ENCODE peak calls at places on chromosomes 2 and 18, in five cellular contexts. Q is A549, S is breast epithelium, E is cardiac muscle cell, J is heart left ventricle. D is an unnamed sample.

GRCh38 chr2:68379184-68379708 is 14.2 kb downstream of the PLEK start:
- DNase-seq in Q (no peak), S (no peak), E (no peak), J (no peak), D (no peak)

GRCh38 chr18:27171993-27172392 is 13.1 kb downstream of the CHST9 start:
- DNase-seq in Q (no peak), S (no peak), E (no peak), J (no peak), D (no peak)

GRCh38 chr2:50514881-50515280 is 517.1 kb downstream of the NRXN1 start:
- DNase-seq in Q (no peak), S (no peak), E (no peak), J (no peak), D (no peak)

GRCh38 chr18:35029103-35029502 is 12.1 kb upstream of the MAPRE2 start:
- DNase-seq in Q (no peak), S (no peak), E (peak; percentile 58), J (peak; percentile 57), D (no peak)

GRCh38 chr2:191892391-191892790 is 45.5 kb upstream of the CAVIN2 start:
- DNase-seq in Q (no peak), S (no peak), E (peak; percentile 91), J (no peak), D (no peak)

GRCh38 chr18:44051088-44051487 is 629.6 kb upstream of the SETBP1 start:
- DNase-seq in Q (no peak), S (no peak), E (no peak), J (no peak), D (no peak)

GRCh38 chr2:52676056-52676455 is 1091.5 kb upstream of the CHAC2 start:
- DNase-seq in Q (no peak), S (no peak), E (no peak), J (no peak), D (peak; percentile 18)

GRCh38 chr2:50648031-50648430 is 383.9 kb downstream of the NRXN1 start:
- DNase-seq in Q (no peak), S (no peak), E (no peak), J (no peak), D (no peak)

GRCh38 chr2:36857713-36858112 is 108.6 kb downstream of the STRN start:
- DNase-seq in Q (no peak), S (no peak), E (no peak), J (no peak), D (no peak)

GRCh38 chr2:101809656-101810055 is 112.1 kb downstream of the MAP4K4 start:
- DNase-seq in Q (no peak), S (no peak), E (no peak), J (no peak), D (no peak)

GRCh38 chr2:18299423-18300212 is 260.8 kb downstream of the RDH14 start:
- DNase-seq in Q (peak; percentile 92), S (no peak), E (peak; percentile 94), J (peak; percentile 24), D (peak; percentile 100)

GRCh38 chr18:55781481-55781957 is 193.5 kb upstream of the TCF4 start:
- DNase-seq in Q (peak; percentile 52), S (no peak), E (peak; percentile 86), J (peak; percentile 39), D (peak; percentile 70)

GRCh38 chr18:79459946-79460345 is 64.2 kb downstream of the NFATC1 start:
- DNase-seq in Q (no peak), S (no peak), E (peak; percentile 9), J (no peak), D (no peak)

GRCh38 chr2:121837596-121837995 is 82.1 kb downstream of the TSN start:
- DNase-seq in Q (no peak), S (no peak), E (no peak), J (peak; percentile 44), D (no peak)

GRCh38 chr2:152759290-152760072 is 41.1 kb downstream of the ARL6IP6 start:
- DNase-seq in Q (no peak), S (no peak), E (no peak), J (no peak), D (no peak)

GRCh38 chr2:239537633-239538356 is 137.0 kb upstream of the HDAC4 start:
- DNase-seq in Q (no peak), S (no peak), E (no peak), J (no peak), D (no peak)

GRCh38 chr18:63169853-63170252 is 149.7 kb downstream of the BCL2 start:
- DNase-seq in Q (no peak), S (no peak), E (no peak), J (no peak), D (no peak)

GRCh38 chr2:170073288-170073687 is 104.7 kb upstream of the MYO3B start:
- DNase-seq in Q (no peak), S (no peak), E (peak; percentile 95), J (peak; percentile 43), D (no peak)

GRCh38 chr18:13323186-13323585 is 104.6 kb downstream of the LDLRAD4 start:
- DNase-seq in Q (no peak), S (no peak), E (no peak), J (no peak), D (no peak)
- H3K4me1 ChIP-seq in Q (no peaks in the 10 kb centered on the region), S (no peaks in the 10 kb centered on the region), E (no peaks in the 10 kb centered on the region), J (no peaks in the 10 kb centered on the region), D (no peaks in the 10 kb centered on the region)

GRCh38 chr2:222239091-222239490 is 59.7 kb downstream of the PAX3 start:
- DNase-seq in Q (no peak), S (no peak), E (no peak), J (no peak), D (no peak)

GRCh38 chr2:222241054-222241453 is 57.7 kb downstream of the PAX3 start:
- DNase-seq in Q (no peak), S (no peak), E (no peak), J (no peak), D (no peak)

GRCh38 chr2:222239945-222240675 is 58.7 kb downstream of the PAX3 start:
- DNase-seq in Q (no peak), S (no peak), E (no peak), J (peak; percentile 30), D (no peak)

GRCh38 chr2:222240676-222241049 is 58.1 kb downstream of the PAX3 start:
- DNase-seq in Q (no peak), S (no peak), E (no peak), J (no peak), D (no peak)

GRCh38 chr2:222238072-222238471 is 60.7 kb downstream of the PAX3 start:
- DNase-seq in Q (no peak), S (no peak), E (no peak), J (no peak), D (no peak)
- H3K4me3 ChIP-seq in Q (no peak overlapping the region), S (no peak overlapping the region), E (no peak overlapping the region), J (no peak overlapping the region), D (no peak overlapping the region)

DNA sequence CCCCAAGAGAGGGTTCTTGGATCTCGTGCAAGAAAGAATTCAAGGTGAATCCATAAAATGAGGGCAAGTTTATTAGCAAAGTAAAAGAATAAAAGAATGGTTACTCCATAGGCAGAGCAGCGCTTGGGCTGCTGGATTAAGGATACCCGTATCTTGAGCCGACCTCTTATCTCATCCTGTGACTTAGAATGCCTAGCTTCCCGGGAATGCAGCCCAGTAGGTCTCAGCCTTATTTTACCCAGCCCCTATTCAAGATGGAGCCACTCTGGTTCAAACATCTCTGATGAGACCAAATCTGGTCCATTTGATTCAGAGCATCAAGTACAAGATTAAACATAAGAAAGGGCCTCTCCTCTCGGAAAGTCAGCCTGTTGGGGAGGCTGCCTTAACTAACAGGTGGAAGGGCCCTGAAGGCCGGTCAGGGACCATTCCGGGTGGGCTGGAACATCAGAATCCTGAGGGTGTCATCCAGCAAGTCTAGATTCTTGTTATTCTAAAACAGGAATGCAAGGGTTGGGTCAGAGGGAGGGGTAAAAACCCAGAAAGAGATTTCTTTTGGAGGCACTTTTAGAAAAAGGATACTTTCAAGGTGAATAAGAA is 5.8 kb downstream of the PSD4 start:
- DNase-seq in Q (no peak), S (no peak), E (no peak), J (no peak), D (no peak)
- H3K4me1 ChIP-seq in Q (no peaks in the 10 kb centered on the region), S (no peaks in the 10 kb centered on the region), E (peaks cover 7% of the 10 kb centered on the region), J (no peaks in the 10 kb centered on the region), D (no peaks in the 10 kb centered on the region)

GRCh38 chr2:181632733-181633401 is 24.0 kb downstream of the CERKL start:
- DNase-seq in Q (no peak), S (no peak), E (no peak), J (no peak), D (no peak)
- H3K4me3 ChIP-seq in Q (no peak overlapping the region), S (no peak overlapping the region), E (no peak overlapping the region), J (no peak overlapping the region), D (no peak overlapping the region)

GRCh38 chr18:47928466-47928865 is 2.0 kb downstream of the SMAD2 start:
- DNase-seq in Q (no peak), S (no peak), E (peak; percentile 87), J (no peak), D (no peak)
- H3K4me1 ChIP-seq in Q (peaks cover 60% of the 10 kb centered on the region), S (no peaks in the 10 kb centered on the region), E (peaks cover 43% of the 10 kb centered on the region), J (peaks cover 15% of the 10 kb centered on the region), D (peaks cover 40% of the 10 kb centered on the region)

DNA sequence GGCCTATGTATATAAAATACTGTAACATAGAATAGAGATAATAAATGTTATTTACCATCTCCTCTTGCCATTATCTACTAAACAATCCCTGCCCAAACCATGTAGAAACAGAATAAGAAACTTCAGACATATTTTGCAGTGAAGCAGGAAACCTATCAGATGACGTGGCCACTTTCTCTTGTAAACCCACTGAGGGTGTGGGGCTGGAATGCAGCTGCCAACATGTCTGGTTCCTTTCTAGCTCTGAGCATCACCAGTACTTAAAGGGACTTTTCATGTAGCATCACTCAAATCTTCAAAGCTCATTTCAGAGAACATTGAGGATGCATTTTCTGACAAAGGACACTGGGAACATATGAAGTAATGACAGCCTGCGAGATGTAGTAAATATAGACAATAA is 251.8 kb downstream of the LPIN1 start:
- DNase-seq in Q (no peak), S (no peak), E (peak; percentile 21), J (no peak), D (no peak)
- H3K4me3 ChIP-seq in Q (no peak overlapping the region), S (no peak overlapping the region), E (no peak overlapping the region), J (no peak overlapping the region), D (no peak overlapping the region)

GRCh38 chr2:46331099-46331766 is 34.0 kb downstream of the EPAS1 start:
- DNase-seq in Q (no peak), S (no peak), E (no peak), J (no peak), D (no peak)
- H3K4me1 ChIP-seq in Q (peaks cover 97% of the 10 kb centered on the region), S (peaks cover 10% of the 10 kb centered on the region), E (peaks cover 33% of the 10 kb centered on the region), J (peaks cover 89% of the 10 kb centered on the region), D (peaks cover 3% of the 10 kb centered on the region)